ENCODE peak calls at places on chromosomes 1 and 21, in four cellular contexts. T is effector memory CD4-positive, alpha-beta T cell; N is psoas muscle; B is GOT3. Q is an unnamed sample.

GRCh38 chr1:235366286-235366685 is 941 bp upstream of the TBCE start:
- DNase-seq in B (no peak), T (no peak), N (no peak), Q (no peak)

GRCh38 chr1:6591222-6591621 is 11.4 kb downstream of the ZBTB48 start:
- DNase-seq in N (peak), T (no peak), B (no peak), Q (no peak)

GRCh38 chr1:211928993-211929637 is 98.6 kb upstream of the LPGAT1 start:
- DNase-seq in B (no peak), T (no peak), N (no peak), Q (no peak)

GRCh38 chr21:41228958-41229357 is 61.0 kb downstream of the BACE2 start:
- DNase-seq in N (no peak), T (no peak), B (no peak), Q (no peak)

GRCh38 chr1:183685112-183685713 is 32.1 kb upstream of the APOBEC4 start:
- DNase-seq in N (no peak), T (no peak), B (no peak), Q (no peak)

GRCh38 chr1:206001476-206001888 is 1.7 kb downstream of the RAB7B start:
- DNase-seq in N (no peak), T (no peak), B (no peak), Q (peak)

GRCh38 chr1:177164380-177165068 is at the start of gene ASTN1:
- DNase-seq in N (no peak), B (no peak), T (no peak), Q (peak)

GRCh38 chr1:172727956-172728603 is 69.2 kb downstream of the FASLG start:
- DNase-seq in B (no peak), N (no peak), T (peak), Q (no peak)

GRCh38 chr1:224507771-224508523 is 73.3 kb upstream of the WDR26 start:
- DNase-seq in T (no peak), N (no peak), B (no peak), Q (no peak)

GRCh38 chr1:4056989-4057388 is 156.9 kb upstream of the C1orf174 start:
- DNase-seq in N (no peak), T (no peak), B (no peak), Q (no peak)

GRCh38 chr1:222815367-222815765 is 527 bp downstream of the DISP1 start:
- DNase-seq in B (no peak), T (peak), N (no peak), Q (peak)

GRCh38 chr1:234544094-234544579 is 65.2 kb upstream of the TARBP1 start:
- DNase-seq in B (peak), N (peak), T (no peak), Q (peak)

GRCh38 chr1:53629101-53629691 is 109.8 kb downstream of the GLIS1 start:
- DNase-seq in T (no peak), B (no peak), N (no peak), Q (peak)

GRCh38 chr1:59046730-59047157 is 250.2 kb upstream of the FGGY start:
- DNase-seq in N (no peak), B (no peak), T (no peak), Q (no peak)

GRCh38 chr1:26780344-26780957 is 7.3 kb upstream of the PIGV start:
- DNase-seq in B (no peak), N (peak), T (no peak), Q (no peak)

GRCh38 chr1:173477286-173478098 is at the start of gene PRDX6:
- DNase-seq in B (peak), T (peak), N (peak), Q (peak)

GRCh38 chr1:235942979-235943575 is 76.4 kb upstream of the LYST start:
- DNase-seq in T (no peak), B (no peak), N (no peak), Q (no peak)

Q was measured in heart left ventricle.